ENCODE peak calls at places on chromosomes 6 and 20, in five cellular contexts. A is left ventricle myocardium inferior, P is fibroblast of lung, W is fibroblast of the aortic adventitia, H is endothelial cell of umbilical vein. D is an unnamed sample.

GRCh38 chr6:84103029-84103428 is 69.5 kb downstream of the MRAP2 start:
- DNase-seq in P (peak), W (peak), H (no peak), A (no peak), D (no peak)

GRCh38 chr20:33647603-33648395 is 14.3 kb upstream of the C20orf144 start:
- DNase-seq in A (peak), P (peak), H (peak), W (peak), D (peak)

GRCh38 chr6:35754452-35755321 is 17.9 kb downstream of the ARMC12 start:
- DNase-seq in P (peak), W (peak), H (no peak), A (no peak), D (peak)

GRCh38 chr6:144343736-144344428 is 58.7 kb downstream of the UTRN start:
- DNase-seq in A (no peak), P (no peak), W (no peak), H (peak), D (no peak)

GRCh38 chr20:3209023-3209945 is at the start of gene ITPA:
- DNase-seq in H (peak), W (peak), P (peak), A (peak), D (peak)

GRCh38 chr20:21513881-21514540 is at the start of gene NKX2-2:
- DNase-seq in P (peak), A (no peak), H (no peak), W (no peak), D (no peak)

GRCh38 chr20:44651507-44652373 is at the start of gene ADA:
- DNase-seq in P (peak), A (peak), H (peak), W (peak), D (peak)

GRCh38 chr6:160000280-160000704 is 31.4 kb downstream of the IGF2R start:
- DNase-seq in P (peak), W (no peak), A (no peak), H (no peak), D (no peak)

GRCh38 chr20:574297-574942 is 30.8 kb upstream of the CSNK2A1 start:
- DNase-seq in P (no peak), W (no peak), H (peak), A (peak), D (no peak)

GRCh38 chr6:150142304-150142656 is 564 bp upstream of the PPP1R14C start:
- DNase-seq in H (no peak), P (peak), A (no peak), W (peak), D (peak)

GRCh38 chr20:43744121-43744520 is 17.3 kb upstream of the GTSF1L start:
- DNase-seq in A (no peak), P (peak), H (no peak), W (peak), D (no peak)

GRCh38 chr6:30725713-30726505 is 5.8 kb downstream of the TUBB start:
- DNase-seq in P (peak), A (no peak), W (peak), H (peak), D (peak)

GRCh38 chr6:42365021-42365420 is 86.7 kb downstream of the TRERF1 start:
- DNase-seq in A (no peak), H (no peak), W (peak), P (peak), D (no peak)

GRCh38 chr6:91299544-91300491 is 712.9 kb upstream of the MAP3K7 start:
- DNase-seq in A (peak), H (no peak), W (no peak), P (peak), D (peak)

GRCh38 chr6:13733178-13733851 is 21.7 kb upstream of the RANBP9 start:
- DNase-seq in W (peak), P (peak), A (peak), H (no peak), D (peak)

GRCh38 chr6:1735239-1735803 is 125.6 kb downstream of the FOXC1 start:
- DNase-seq in W (no peak), P (no peak), H (no peak), A (no peak), D (no peak)
- TF ChIP-seq CTCF in W (no peak), P (no peak), H (no peak), A (no peak), D (no peak)

GRCh38 chr20:38162878-38163875 is 1.9 kb downstream of the TGM2 start:
- DNase-seq in P (no peak), H (peak), A (no peak), W (no peak), D (no peak)
- H3K4me3 ChIP-seq in P (peak), H (peak), A (peak), W (peak), D (peak)

DNA sequence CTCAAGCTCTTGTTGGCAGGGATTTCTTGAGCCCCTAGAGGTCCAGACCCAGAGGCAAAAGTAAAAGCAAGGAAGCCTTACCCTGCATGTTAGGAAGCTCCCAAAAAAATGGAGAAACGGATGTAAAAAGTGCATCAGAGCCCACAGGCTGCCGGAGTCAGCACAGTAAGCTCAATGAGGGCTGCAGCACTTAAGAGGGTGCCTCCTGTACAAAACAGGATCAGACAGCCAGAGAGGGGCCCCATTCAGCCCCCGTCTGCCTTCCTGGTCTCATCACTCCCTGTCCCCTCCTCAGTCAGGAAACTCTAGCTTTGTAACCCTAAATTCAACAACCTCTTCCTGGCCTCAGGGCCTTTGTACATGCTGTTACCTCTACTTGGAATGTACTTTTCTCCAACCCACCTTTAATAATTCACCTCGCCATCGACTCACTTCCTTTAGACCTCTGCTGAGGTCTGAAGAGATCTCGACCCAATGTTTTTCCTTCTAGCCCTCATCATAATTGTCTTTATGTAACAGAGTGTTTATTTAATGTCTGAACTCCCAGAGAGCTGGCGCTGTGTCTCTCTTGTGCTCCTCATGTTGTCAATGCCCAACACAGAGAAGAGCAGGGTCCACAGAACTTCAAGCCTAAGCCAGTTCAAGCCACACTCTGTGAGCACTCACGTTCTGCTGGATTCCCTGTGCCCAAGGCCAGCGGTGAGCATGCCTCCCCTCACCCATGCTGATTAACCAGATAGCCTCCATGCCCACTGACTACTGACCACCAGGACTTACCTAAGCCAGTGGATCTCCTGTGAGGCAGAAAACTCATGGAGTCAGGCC is 2.8 kb upstream of the PLCG1 start:
- DNase-seq in H (no peak), P (no peak), W (no peak), A (no peak), D (no peak)
- TF ChIP-seq CTCF in H (no peak), P (no peak), W (no peak), A (no peak), D (no peak)

DNA sequence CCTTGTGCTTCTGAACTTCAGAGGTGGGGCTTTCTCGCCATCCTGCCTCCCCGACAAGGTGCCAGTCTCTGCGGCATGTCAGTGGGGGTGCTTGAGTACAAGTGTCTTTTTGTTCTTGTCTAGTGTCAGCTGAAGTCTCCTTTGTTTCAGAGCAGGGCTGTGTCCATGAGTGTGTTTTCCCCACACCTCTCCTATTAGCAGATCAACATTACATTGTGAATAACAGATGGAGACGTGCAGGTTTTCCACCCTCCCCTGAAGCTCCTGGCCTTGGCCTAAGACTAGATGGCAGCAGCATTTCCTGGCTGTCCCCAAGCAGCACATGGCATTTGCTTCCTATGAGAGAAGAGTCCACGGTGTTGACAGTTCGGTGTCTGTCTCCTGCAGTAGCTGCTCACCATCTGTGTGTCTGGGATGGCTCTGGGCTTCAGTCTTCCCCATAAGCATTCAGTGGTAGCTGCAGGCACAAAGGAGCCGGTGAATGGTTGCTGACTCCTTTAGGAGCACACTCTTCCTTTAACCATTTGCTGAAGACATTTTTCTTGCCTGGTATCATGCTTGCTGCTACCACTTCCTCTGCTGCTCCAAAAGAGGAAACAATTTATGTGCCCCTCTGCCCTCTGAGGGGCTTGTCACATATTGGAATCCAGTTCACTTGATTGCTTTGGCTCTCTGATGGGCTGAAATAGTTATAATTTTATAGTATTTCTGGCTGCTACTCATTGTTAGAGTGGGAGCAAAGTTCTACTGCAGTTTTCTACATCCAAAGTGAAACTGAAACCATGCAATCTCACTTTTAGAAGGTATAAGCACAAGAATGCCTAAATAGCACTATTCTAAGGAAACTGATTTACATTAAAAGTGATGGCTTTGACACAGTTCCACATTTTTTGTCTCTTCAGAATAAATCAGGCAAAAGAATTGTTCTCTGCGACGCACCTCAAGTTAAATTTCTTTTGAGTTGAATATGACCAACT is 913.0 kb downstream of the C6orf118 start:
- DNase-seq in H (peak), A (no peak), W (peak), P (peak), D (peak)
- H3K4me3 ChIP-seq in H (peak), A (peak), W (peak), P (no peak), D (peak)

DNA sequence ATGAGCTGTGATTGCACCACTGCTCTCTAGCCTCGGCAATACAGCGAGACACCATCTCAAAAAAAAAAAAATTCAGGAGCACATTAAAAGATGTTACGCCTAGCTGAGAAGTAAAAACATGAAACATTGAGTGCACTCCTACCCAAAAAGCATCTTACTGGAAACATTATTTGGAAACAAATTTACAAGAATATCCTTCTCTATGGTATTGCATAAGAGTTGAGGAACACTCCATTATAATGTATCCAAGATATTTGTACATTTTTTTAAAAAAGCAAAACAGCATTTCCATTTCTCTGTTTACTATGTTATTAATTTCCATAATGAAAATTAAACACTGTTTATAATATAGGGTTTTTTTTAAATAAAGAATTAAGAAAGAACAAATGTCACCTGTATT is 48.6 kb downstream of the FAM8A1 start:
- DNase-seq in H (no peak), A (no peak), W (no peak), P (no peak), D (no peak)
- TF ChIP-seq CTCF in H (no peak), A (no peak), W (no peak), P (no peak), D (no peak)